ENCODE peak calls at places on chromosomes 1 and 21, in eight cellular contexts. D is HTR-8/SVneo; H is stimulated activated CD4-positive, alpha-beta T cell treated with anti-CD3 and anti-CD28 coated beads, Interleukin-1b, Interleukin-23, amount 100 ng/mL, for 4 hours; A is suprapubic skin; I is AG08396; Z is COR-L47; E is left cardiac atrium; T is HCT116. X is an unnamed sample.

GRCh38 chr1:12138196-12139183 is 28.3 kb upstream of the TNFRSF1B start:
- DNase-seq in T (no peak), E (no peak), Z (no peak), D (no peak), H (no peak), I (no peak), A (no peak), X (no peak)

GRCh38 chr1:182723195-182723594 is 38.8 kb upstream of the RGS8 start:
- DNase-seq in H (no peak), Z (no peak), A (no peak), I (no peak), E (peak), D (no peak), T (no peak), X (no peak)

GRCh38 chr1:9630331-9631081 is 21.0 kb upstream of the PIK3CD start:
- DNase-seq in E (no peak), D (no peak), I (no peak), T (no peak), H (no peak), Z (no peak), A (no peak), X (no peak)

GRCh38 chr1:28877132-28877781 is 37.1 kb upstream of the EPB41 start:
- DNase-seq in T (peak), E (peak), I (peak), A (peak), Z (peak), H (peak), D (peak), X (peak)

GRCh38 chr1:246300653-246301549 is 206.2 kb downstream of the SMYD3 start:
- DNase-seq in I (no peak), Z (no peak), A (no peak), D (no peak), H (no peak), T (no peak), E (no peak), X (no peak)

GRCh38 chr1:86388228-86388627 is 7.9 kb downstream of the ODF2L start:
- DNase-seq in H (no peak), Z (no peak), E (no peak), A (no peak), I (no peak), T (no peak), D (no peak), X (no peak)

GRCh38 chr1:240149488-240150094 is 57.9 kb downstream of the FMN2 start:
- DNase-seq in E (no peak), I (peak), T (no peak), H (no peak), A (no peak), D (peak), Z (peak), X (peak)

GRCh38 chr1:156379420-156380165 is 10.6 kb downstream of the RHBG start:
- DNase-seq in Z (no peak), I (no peak), H (no peak), A (no peak), E (no peak), D (peak), T (no peak), X (no peak)

GRCh38 chr1:33276573-33277298 is 20.4 kb downstream of the ZNF362 start:
- DNase-seq in E (no peak), D (no peak), Z (no peak), I (no peak), T (no peak), A (peak), H (no peak), X (no peak)

GRCh38 chr1:160400646-160401486 is 502 bp downstream of the VANGL2 start:
- DNase-seq in A (no peak), D (no peak), E (no peak), I (no peak), H (no peak), T (no peak), Z (peak), X (peak)

GRCh38 chr1:162956922-162957321 is 95.9 kb upstream of the CCDC190 start:
- DNase-seq in A (no peak), Z (no peak), I (peak), E (no peak), H (no peak), T (no peak), D (no peak), X (no peak)

GRCh38 chr1:46401514-46401913 is 7.4 kb downstream of the FAAH start:
- DNase-seq in E (no peak), D (no peak), I (no peak), T (no peak), Z (no peak), A (no peak), H (no peak), X (no peak)

GRCh38 chr1:230807029-230807428 is 59.8 kb downstream of the CAPN9 start:
- DNase-seq in Z (no peak), H (no peak), A (no peak), I (no peak), T (no peak), D (no peak), E (peak), X (no peak)

GRCh38 chr1:185704181-185704580 is 30.0 kb upstream of the HMCN1 start:
- DNase-seq in T (no peak), A (no peak), E (no peak), Z (no peak), I (no peak), H (no peak), D (no peak), X (no peak)

GRCh38 chr1:23171181-23171755 is 2.6 kb upstream of the LUZP1 start:
- DNase-seq in H (no peak), T (no peak), D (no peak), I (no peak), A (no peak), Z (no peak), E (no peak), X (no peak)

GRCh38 chr1:5874416-5875110 is 117.7 kb downstream of the NPHP4 start:
- DNase-seq in Z (no peak), H (no peak), I (no peak), T (no peak), D (no peak), A (no peak), E (no peak), X (no peak)

GRCh38 chr1:43066578-43066977 is 105.5 kb downstream of the EBNA1BP2 start:
- DNase-seq in Z (no peak), D (no peak), H (no peak), E (no peak), A (no peak), T (no peak), I (no peak), X (no peak)

GRCh38 chr1:29197590-29197924 is 15.9 kb upstream of the SRSF4 start:
- DNase-seq in E (no peak), T (peak), Z (peak), I (no peak), A (no peak), D (peak), H (peak), X (no peak)

GRCh38 chr1:231949277-231950122 is 322.9 kb downstream of the DISC1 start:
- DNase-seq in Z (no peak), T (no peak), H (no peak), E (no peak), I (no peak), D (no peak), A (peak), X (no peak)

GRCh38 chr21:25970254-25970930 is 200.2 kb downstream of the APP start:
- DNase-seq in T (no peak), D (no peak), E (peak), Z (no peak), I (no peak), H (no peak), A (no peak), X (no peak)

GRCh38 chr1:113677250-113678158 is 81.8 kb downstream of the PHTF1 start:
- DNase-seq in H (no peak), E (peak), D (peak), Z (peak), A (no peak), T (peak), I (peak), X (peak)

GRCh38 chr1:89953072-89953626 is 41.8 kb upstream of the ZNF326 start:
- DNase-seq in T (peak), H (no peak), I (peak), A (no peak), Z (no peak), E (peak), D (peak), X (no peak)

GRCh38 chr1:207603777-207604176 is 41.2 kb upstream of the CR1L start:
- DNase-seq in E (no peak), A (no peak), T (no peak), Z (no peak), I (peak), D (no peak), H (no peak), X (no peak)

GRCh38 chr1:204782118-204782700 is 88.5 kb upstream of the NFASC start:
- DNase-seq in T (no peak), Z (no peak), H (no peak), I (no peak), D (peak), A (no peak), E (no peak), X (no peak)

GRCh38 chr1:185559151-185559550 is 175.0 kb upstream of the HMCN1 start:
- DNase-seq in D (no peak), Z (no peak), E (no peak), T (no peak), H (no peak), I (no peak), A (no peak), X (no peak)

GRCh38 chr21:35470522-35470921 is 421.4 kb upstream of the RUNX1 start:
- DNase-seq in D (no peak), I (no peak), T (no peak), Z (no peak), E (no peak), A (no peak), H (no peak), X (no peak)

GRCh38 chr1:54403377-54403776 is 2.8 kb downstream of the SSBP3 start:
- DNase-seq in T (no peak), Z (no peak), I (no peak), A (no peak), E (no peak), H (no peak), D (no peak), X (no peak)

GRCh38 chr1:245715970-245716369 is 561.2 kb downstream of the KIF26B start:
- DNase-seq in Z (no peak), E (no peak), D (peak), I (peak), T (peak), A (no peak), H (no peak), X (no peak)

GRCh38 chr1:98327151-98327918 is 334.2 kb upstream of the SNX7 start:
- DNase-seq in I (no peak), T (no peak), D (no peak), Z (no peak), E (no peak), H (no peak), A (no peak), X (no peak)

GRCh38 chr1:87104140-87104539 is 189.7 kb downstream of the HS2ST1 start:
- DNase-seq in T (no peak), I (no peak), D (no peak), A (no peak), H (no peak), E (no peak), Z (no peak), X (no peak)

GRCh38 chr1:1013105-1013921 is at the start of gene ISG15:
- DNase-seq in Z (peak), T (peak), E (peak), D (no peak), I (peak), A (peak), H (peak), X (peak)

GRCh38 chr1:57254006-57254405 is 169.9 kb downstream of the DAB1 start:
- DNase-seq in T (no peak), Z (no peak), H (no peak), A (no peak), D (no peak), I (peak), E (no peak), X (no peak)

GRCh38 chr1:202661136-202661845 is 49.0 kb downstream of the SYT2 start:
- DNase-seq in I (no peak), E (no peak), D (no peak), T (peak), Z (no peak), A (no peak), H (no peak), X (no peak)

GRCh38 chr21:34736116-34736870 is 67.5 kb downstream of the CLIC6 start:
- DNase-seq in A (no peak), D (peak), I (peak), Z (no peak), E (no peak), H (no peak), T (no peak), X (no peak)

GRCh38 chr1:36771222-36771621 is 263.1 kb downstream of the GRIK3 start:
- DNase-seq in Z (peak), D (no peak), I (no peak), T (no peak), A (peak), E (no peak), H (no peak), X (no peak)

GRCh38 chr1:154750681-154751665 is 119.1 kb downstream of the KCNN3 start:
- DNase-seq in T (no peak), I (no peak), E (no peak), D (no peak), A (peak), Z (no peak), H (no peak), X (peak)

X was measured in NCI-H1417.